ENCODE peak calls at places on chromosomes 7 and 10, in seven cellular contexts. K is stimulated activated CD4-positive, alpha-beta T cell treated with anti-CD3 and anti-CD28 coated beads, Interleukin-4, amount 100 ng/mL, for 24 hours; S is fibroblast of lung; G is RPMI7951; Q is activated CD4-positive, alpha-beta T cell treated with anti-CD3 and anti-CD28 coated beads for 36 hours; R is retina; H is B cell. X is an unnamed sample.

GRCh38 chr10:67788028-67788886 is 49.7 kb downstream of the DNAJC12 start:
- DNase-seq in H (peak; percentile 74), G (peak; percentile 17), R (peak; percentile 27), K (peak; percentile 80), S (peak; percentile 9), Q (peak; percentile 92), X (peak; percentile 87)

GRCh38 chr10:109450702-109451101 is 472.6 kb downstream of the XPNPEP1 start:
- DNase-seq in H (no peak), S (no peak), K (no peak), R (peak; percentile 64), G (no peak), Q (no peak), X (no peak)

GRCh38 chr10:78441704-78442103 is 408.0 kb downstream of the RPS24 start:
- DNase-seq in G (no peak), H (no peak), Q (no peak), K (no peak), S (no peak), R (no peak), X (no peak)

GRCh38 chr10:62545667-62546066 is 171.5 kb downstream of the ZNF365 start:
- DNase-seq in S (peak; percentile 80), R (no peak), K (no peak), Q (no peak), G (peak; percentile 28), H (no peak), X (no peak)

GRCh38 chr10:73922864-73923133 is 11.9 kb downstream of the PLAU start:
- DNase-seq in G (no peak), Q (no peak), S (no peak), R (no peak), K (no peak), H (no peak), X (no peak)

GRCh38 chr7:86733783-86734182 is 90.1 kb downstream of the GRM3 start:
- DNase-seq in K (no peak), R (no peak), G (peak; percentile 65), Q (no peak), S (peak; percentile 24), H (no peak), X (no peak)

GRCh38 chr10:49645417-49646255 is 31.8 kb downstream of the CHAT start:
- DNase-seq in G (no peak), S (no peak), R (no peak), H (no peak), Q (no peak), K (no peak), X (no peak)

GRCh38 chr7:15046851-15047250 is 144.3 kb upstream of the DGKB start:
- DNase-seq in S (no peak), K (no peak), Q (no peak), H (no peak), R (no peak), G (no peak), X (no peak)

GRCh38 chr7:360454-361100 is 70.6 kb downstream of the FOXL3 start:
- DNase-seq in G (no peak), H (no peak), Q (peak; percentile 86), R (no peak), S (no peak), K (peak; percentile 51), X (no peak)

GRCh38 chr10:84540022-84540616 is 211.7 kb downstream of the CCSER2 start:
- DNase-seq in K (no peak), H (no peak), R (no peak), G (peak; percentile 84), S (peak; percentile 93), Q (no peak), X (no peak)

GRCh38 chr7:3267928-3268690 is 32.9 kb upstream of the SDK1 start:
- DNase-seq in H (no peak), R (peak; percentile 74), G (peak; percentile 97), K (no peak), S (peak; percentile 99), Q (no peak), X (no peak)

GRCh38 chr7:134254311-134254710 is 62.4 kb downstream of the SLC35B4 start:
- DNase-seq in H (no peak), R (no peak), G (peak; percentile 22), Q (no peak), S (no peak), K (no peak), X (no peak)

GRCh38 chr7:107078517-107078966 is 34.0 kb downstream of the PRKAR2B start:
- DNase-seq in H (no peak), Q (no peak), G (peak; percentile 29), R (no peak), S (peak; percentile 64), K (no peak), X (no peak)

GRCh38 chr7:100516135-100516812 is 22.7 kb upstream of the AGFG2 start:
- DNase-seq in H (peak; percentile 13), K (peak; percentile 25), Q (peak; percentile 27), R (no peak), S (peak; percentile 97), G (peak; percentile 97), X (peak; percentile 56)

GRCh38 chr10:130987401-130987800 is 324.1 kb downstream of the TCERG1L start:
- DNase-seq in K (no peak), Q (no peak), G (no peak), S (no peak), H (no peak), R (no peak), X (no peak)

GRCh38 chr7:151680810-151681209 is 161.1 kb upstream of the RHEB start:
- DNase-seq in G (no peak), H (no peak), R (no peak), S (no peak), Q (no peak), K (no peak), X (no peak)

GRCh38 chr7:133196872-133197612 is 55.8 kb upstream of the EXOC4 start:
- DNase-seq in K (no peak), S (no peak), R (peak; percentile 22), H (no peak), Q (no peak), G (no peak), X (no peak)

GRCh38 chr7:55258631-55259030 is 106.5 kb upstream of the LANCL2 start:
- DNase-seq in K (no peak), Q (no peak), R (no peak), G (no peak), S (no peak), H (no peak), X (no peak)

GRCh38 chr10:66803174-66803573 is 122.7 kb upstream of the LRRTM3 start:
- DNase-seq in H (no peak), G (no peak), S (no peak), R (no peak), K (no peak), Q (no peak), X (no peak)

GRCh38 chr10:58064714-58065528 is 202.8 kb downstream of the IPMK start:
- DNase-seq in S (peak; percentile 38), K (no peak), G (peak; percentile 50), R (peak; percentile 69), Q (peak; percentile 11), H (no peak), X (no peak)

GRCh38 chr7:28419717-28420116 is 7.4 kb downstream of the CREB5 start:
- DNase-seq in R (no peak), K (no peak), H (no peak), S (peak; percentile 84), Q (no peak), G (peak; percentile 40), X (no peak)

GRCh38 chr10:90306187-90306586 is 551.7 kb downstream of the HTR7 start:
- DNase-seq in K (no peak), R (no peak), G (peak; percentile 92), S (peak; percentile 97), H (no peak), Q (no peak), X (no peak)

GRCh38 chr7:102390697-102391484 is 5.3 kb upstream of the PRKRIP1 start:
- DNase-seq in S (peak; percentile 47), H (peak; percentile 82), R (peak; percentile 85), Q (peak; percentile 82), G (peak; percentile 68), K (peak; percentile 70), X (peak; percentile 88)

GRCh38 chr7:7146837-7147236 is 35.5 kb upstream of the C1GALT1 start:
- DNase-seq in Q (no peak), G (no peak), S (no peak), R (no peak), H (no peak), K (no peak), X (no peak)

GRCh38 chr7:44079221-44080021 is 2.9 kb downstream of the POLM start:
- DNase-seq in K (no peak), Q (no peak), R (no peak), S (no peak), G (no peak), H (no peak), X (peak; percentile 46)

GRCh38 chr7:77685219-77685618 is 11.0 kb upstream of the RSBN1L start:
- DNase-seq in G (no peak), H (no peak), Q (no peak), R (no peak), K (no peak), S (no peak), X (no peak)

GRCh38 chr10:5873515-5873995 is 16.1 kb downstream of the ANKRD16 start:
- DNase-seq in G (peak; percentile 75), R (peak; percentile 84), K (peak; percentile 72), H (peak; percentile 83), Q (peak; percentile 77), S (peak; percentile 51), X (no peak)

GRCh38 chr10:93413252-93413689 is 68.9 kb downstream of the MYOF start:
- DNase-seq in S (no peak), K (peak; percentile 19), H (no peak), G (no peak), Q (peak; percentile 35), R (no peak), X (no peak)

GRCh38 chr10:31635415-31636065 is 293.1 kb downstream of the ARHGAP12 start:
- DNase-seq in R (no peak), G (peak; percentile 71), K (no peak), S (peak; percentile 59), Q (no peak), H (no peak), X (no peak)

GRCh38 chr10:75209325-75210192 is 1.0 kb upstream of the VDAC2 start:
- DNase-seq in R (no peak), S (peak; percentile 77), H (peak; percentile 80), K (peak; percentile 80), G (peak; percentile 83), Q (peak; percentile 83), X (peak; percentile 90)

GRCh38 chr10:29713450-29713849 is 78.7 kb upstream of the SVIL start:
- DNase-seq in K (no peak), G (no peak), S (no peak), R (no peak), Q (no peak), H (no peak), X (no peak)

X was measured in Peyer's patch.